ENCODE peak calls at places on chromosomes 11 and 22, in six cellular contexts. Q is ovary, K is OCI-LY7, E is left lung, D is transverse colon, O is breast epithelium. C is an unnamed sample.

GRCh38 chr11:117796456-117797428 is at the start of gene DSCAML1:
- DNase-seq in Q (peak), K (no peak), E (no peak), D (no peak), O (no peak), C (no peak)

GRCh38 chr11:125167954-125168821 is 3.6 kb downstream of the PKNOX2 start:
- DNase-seq in Q (peak), K (no peak), E (no peak), D (no peak), O (no peak), C (peak)

GRCh38 chr22:47034076-47034808 is 271.8 kb downstream of the TBC1D22A start:
- DNase-seq in Q (no peak), K (no peak), E (peak), D (no peak), O (no peak), C (no peak)

GRCh38 chr11:18105086-18105801 is 638 bp downstream of the SAAL1 start:
- DNase-seq in Q (no peak), K (no peak), E (no peak), D (no peak), O (no peak), C (no peak)

GRCh38 chr11:15468471-15468870 is 353.7 kb downstream of the INSC start:
- DNase-seq in Q (no peak), K (no peak), E (no peak), D (no peak), O (no peak), C (no peak)

GRCh38 chr22:48755332-48755949 is 1072.2 kb downstream of the BRD1 start:
- DNase-seq in Q (no peak), K (no peak), E (no peak), D (no peak), O (no peak), C (no peak)

GRCh38 chr11:10728779-10729472 is 22.1 kb upstream of the CTR9 start:
- DNase-seq in Q (no peak), K (no peak), E (no peak), D (no peak), O (no peak), C (no peak)

GRCh38 chr11:10307411-10308207 is 2.7 kb downstream of the ADM start:
- DNase-seq in Q (peak), K (peak), E (peak), D (peak), O (peak), C (peak)

GRCh38 chr11:8293171-8293570 is 29.5 kb upstream of the LMO1 start:
- DNase-seq in Q (no peak), K (no peak), E (no peak), D (no peak), O (no peak), C (no peak)

GRCh38 chr22:26848244-26848920 is 191.0 kb downstream of the MIAT start:
- DNase-seq in Q (no peak), K (no peak), E (no peak), D (no peak), O (no peak), C (peak)

GRCh38 chr11:73380321-73380720 is 4.1 kb downstream of the RELT start:
- DNase-seq in Q (no peak), K (no peak), E (peak), D (no peak), O (no peak), C (no peak)

GRCh38 chr11:130580372-130580771 is 131.9 kb downstream of the ADAMTS15 start:
- DNase-seq in Q (peak), K (no peak), E (no peak), D (no peak), O (peak), C (peak)

GRCh38 chr11:71272161-71272560 is 19.8 kb upstream of the SHANK2 start:
- DNase-seq in Q (no peak), K (no peak), E (no peak), D (no peak), O (no peak), C (no peak)

GRCh38 chr11:123301696-123302400 is 106.8 kb upstream of the CLMP start:
- DNase-seq in Q (peak), K (no peak), E (peak), D (peak), O (no peak), C (peak)

GRCh38 chr11:125123947-125124633 is 12.7 kb upstream of the TMEM218 start:
- DNase-seq in Q (peak), K (peak), E (peak), D (peak), O (no peak), C (peak)

GRCh38 chr11:99687320-99687719 is 666.6 kb downstream of the CNTN5 start:
- DNase-seq in Q (no peak), K (no peak), E (no peak), D (no peak), O (no peak), C (no peak)

GRCh38 chr22:42185915-42186439 is 55.4 kb upstream of the CYP2D6 start:
- DNase-seq in Q (no peak), K (no peak), E (no peak), D (no peak), O (no peak), C (no peak)

GRCh38 chr11:126748097-126748756 is 252.3 kb downstream of the KIRREL3 start:
- DNase-seq in Q (no peak), K (no peak), E (peak), D (no peak), O (no peak), C (no peak)

GRCh38 chr11:35061516-35062440 is 77.2 kb upstream of the CD44 start:
- DNase-seq in Q (no peak), K (no peak), E (no peak), D (no peak), O (no peak), C (no peak)

GRCh38 chr11:64714664-64715063 is 8.3 kb downstream of the NRXN2 start:
- DNase-seq in Q (no peak), K (no peak), E (no peak), D (no peak), O (no peak), C (no peak)

GRCh38 chr22:33971561-33971961 is 51.3 kb upstream of the LARGE1 start:
- DNase-seq in Q (no peak), K (no peak), E (no peak), D (no peak), O (peak), C (peak)

GRCh38 chr11:40149721-40150120 is 1309.7 kb downstream of the LRRC4C start:
- DNase-seq in Q (no peak), K (no peak), E (no peak), D (no peak), O (no peak), C (no peak)

GRCh38 chr11:80096736-80097135 is 655.9 kb upstream of the TENM4 start:
- DNase-seq in Q (no peak), K (no peak), E (no peak), D (no peak), O (no peak), C (no peak)

GRCh38 chr11:48210052-48210451 is 6.6 kb upstream of the OR4B1 start:
- DNase-seq in Q (no peak), K (no peak), E (no peak), D (no peak), O (no peak), C (no peak)

GRCh38 chr11:131710511-131710910 is 340.1 kb downstream of the NTM start:
- DNase-seq in Q (no peak), K (no peak), E (no peak), D (no peak), O (no peak), C (no peak)

GRCh38 chr11:117225553-117226170 is 6.2 kb downstream of the PCSK7 start:
- DNase-seq in Q (no peak), K (no peak), E (no peak), D (peak), O (no peak), C (no peak)

GRCh38 chr11:130907229-130907628 is 9.1 kb downstream of the SNX19 start:
- DNase-seq in Q (no peak), K (no peak), E (no peak), D (no peak), O (no peak), C (no peak)

GRCh38 chr22:24592144-24592845 is 578 bp downstream of the LRRC75B start:
- DNase-seq in Q (peak), K (no peak), E (no peak), D (peak), O (no peak), C (no peak)

GRCh38 chr11:113859665-113860064 is 15.7 kb downstream of the USP28 start:
- DNase-seq in Q (no peak), K (no peak), E (no peak), D (no peak), O (no peak), C (no peak)

GRCh38 chr11:27356624-27357222 is 6.3 kb downstream of the CCDC34 start:
- DNase-seq in Q (no peak), K (no peak), E (no peak), D (no peak), O (no peak), C (no peak)

GRCh38 chr11:27354359-27354965 is 8.6 kb downstream of the CCDC34 start:
- DNase-seq in Q (no peak), K (no peak), E (no peak), D (no peak), O (no peak), C (no peak)

GRCh38 chr11:27358306-27358705 is 4.7 kb downstream of the CCDC34 start:
- DNase-seq in Q (no peak), K (no peak), E (no peak), D (no peak), O (no peak), C (no peak)

GRCh38 chr11:27355575-27356104 is 7.4 kb downstream of the CCDC34 start:
- DNase-seq in Q (no peak), K (no peak), E (no peak), D (no peak), O (no peak), C (no peak)

DNA sequence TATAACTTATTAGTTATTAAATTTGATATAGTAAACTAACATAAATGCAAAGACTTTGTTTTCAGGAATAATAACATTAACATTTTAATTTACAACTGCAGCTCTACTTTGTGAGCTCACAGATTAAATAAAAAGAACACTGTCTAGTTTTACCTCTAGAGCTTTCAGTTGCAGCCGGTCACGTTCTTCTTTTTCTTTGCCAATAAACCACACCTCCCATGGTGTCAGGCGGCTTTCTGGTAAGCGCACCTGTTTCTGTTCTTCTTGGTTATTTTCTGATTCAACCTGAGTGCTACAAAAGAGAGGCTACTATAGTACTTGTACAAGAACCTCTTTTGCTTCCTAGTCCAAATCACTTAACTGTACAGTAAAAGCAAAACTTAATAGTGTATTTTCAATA is 5.8 kb downstream of the CCDC34 start:
- DNase-seq in Q (no peak), K (no peak), E (no peak), D (peak), O (no peak), C (peak)
- H3K27ac ChIP-seq in Q (no peak), K (no peak), E (no peak), D (no peak), O (no peak), C (peak)

DNA sequence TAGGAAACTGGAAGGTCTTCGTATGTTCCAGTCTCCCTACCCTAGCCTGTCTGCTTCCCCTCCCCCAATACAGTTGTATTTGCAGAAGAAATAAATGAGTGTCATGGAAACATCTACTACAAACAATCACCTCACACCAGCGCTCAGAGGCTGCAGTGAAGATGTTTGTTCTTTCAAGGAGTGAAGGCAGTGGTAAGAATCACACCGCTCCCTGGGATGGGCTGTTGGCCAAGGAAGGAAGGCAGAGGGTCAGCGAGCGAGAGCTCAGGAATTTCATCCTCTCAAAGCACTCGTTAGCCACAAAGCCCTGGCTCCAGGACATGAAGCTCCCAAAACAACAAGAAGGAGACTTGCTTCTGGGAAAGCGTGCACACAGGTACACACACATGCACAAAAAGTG is 1.2 kb upstream of the IGSF9B start:
- DNase-seq in Q (peak), K (no peak), E (peak), D (no peak), O (no peak), C (no peak)
- H3K27ac ChIP-seq in Q (no peak), K (no peak), E (peak), D (peak), O (no peak), C (no peak)

GRCh38 chr11:65944191-65944590 is 1.1 kb upstream of the TSGA10IP start:
- DNase-seq in Q (no peak), K (no peak), E (no peak), D (no peak), O (no peak), C (no peak)

GRCh38 chr11:65945430-65945911 is at the start of gene TSGA10IP:
- DNase-seq in Q (no peak), K (no peak), E (no peak), D (no peak), O (no peak), C (no peak)

GRCh38 chr11:65941720-65942310 is 3.5 kb upstream of the TSGA10IP start:
- DNase-seq in Q (no peak), K (no peak), E (no peak), D (no peak), O (no peak), C (no peak)

GRCh38 chr11:65944767-65945166 is 513 bp upstream of the TSGA10IP start:
- DNase-seq in Q (no peak), K (no peak), E (no peak), D (no peak), O (no peak), C (no peak)

DNA sequence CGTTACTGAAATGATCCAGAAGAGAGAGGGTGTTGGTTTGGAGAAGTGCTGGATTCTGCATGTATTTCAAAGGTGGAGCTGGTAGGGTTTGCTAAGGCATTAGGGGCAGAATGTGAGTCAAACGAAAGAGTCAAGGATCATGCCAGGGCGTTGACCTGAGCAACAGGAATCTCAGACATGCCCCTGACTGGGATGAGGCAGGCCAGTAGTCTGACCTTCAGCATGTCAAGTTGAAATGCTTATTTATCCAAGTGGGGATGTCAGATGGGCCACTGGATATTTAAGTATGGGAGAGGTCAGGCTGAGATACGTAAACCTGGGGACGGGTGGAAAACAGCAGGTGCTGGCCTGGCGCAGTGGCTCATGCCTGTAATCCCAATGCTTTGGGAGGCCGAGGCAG is 2.7 kb upstream of the TSGA10IP start:
- DNase-seq in Q (no peak), K (no peak), E (no peak), D (no peak), O (no peak), C (no peak)
- H3K27ac ChIP-seq in Q (no peak), K (no peak), E (no peak), D (no peak), O (no peak), C (no peak)

DNA sequence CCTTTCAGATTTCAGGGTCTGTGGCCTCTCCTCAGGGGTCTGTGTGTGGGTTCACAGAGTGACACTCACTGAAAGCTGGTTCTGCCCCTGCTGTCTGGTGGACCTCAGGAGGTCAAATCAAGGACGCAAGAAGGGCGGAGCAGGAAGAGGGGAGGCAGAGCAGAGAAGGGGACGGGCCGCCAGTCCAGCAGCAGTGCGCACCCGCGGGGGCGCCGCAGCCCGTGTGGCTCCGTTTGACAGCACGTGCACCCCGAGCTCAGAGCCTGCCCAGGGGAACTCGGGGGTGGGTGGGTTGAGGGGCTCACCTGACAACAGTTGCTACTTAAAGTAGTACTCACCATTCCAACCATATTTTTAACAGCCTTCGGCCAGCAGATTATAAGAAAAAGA is 71.4 kb upstream of the PITPNB start:
- DNase-seq in Q (peak), K (no peak), E (peak), D (no peak), O (no peak), C (no peak)
- H3K27ac ChIP-seq in Q (no peak), K (peak), E (no peak), D (no peak), O (no peak), C (no peak)

DNA sequence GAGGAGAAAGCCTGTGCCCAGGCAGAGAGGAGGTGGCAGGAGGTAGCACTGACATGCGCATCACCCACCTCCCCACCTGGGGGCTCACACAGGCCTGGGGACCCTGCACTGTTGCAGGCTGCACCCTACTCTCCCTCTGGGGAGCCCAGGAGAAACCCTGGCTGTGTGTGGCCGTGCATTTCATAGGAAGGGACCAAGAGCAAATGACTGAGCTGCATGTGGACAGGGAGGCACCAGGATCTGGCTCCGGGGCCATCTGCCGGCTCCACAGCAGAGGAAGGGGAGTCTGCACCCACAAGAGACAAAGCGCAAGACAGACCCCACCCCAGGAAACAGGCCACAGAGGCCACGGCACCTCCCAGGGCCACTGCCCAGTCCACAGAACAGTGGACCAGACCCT is 22.7 kb downstream of the BID start:
- DNase-seq in Q (no peak), K (no peak), E (no peak), D (no peak), O (no peak), C (no peak)
- H3K27ac ChIP-seq in Q (no peak), K (no peak), E (no peak), D (no peak), O (no peak), C (no peak)

DNA sequence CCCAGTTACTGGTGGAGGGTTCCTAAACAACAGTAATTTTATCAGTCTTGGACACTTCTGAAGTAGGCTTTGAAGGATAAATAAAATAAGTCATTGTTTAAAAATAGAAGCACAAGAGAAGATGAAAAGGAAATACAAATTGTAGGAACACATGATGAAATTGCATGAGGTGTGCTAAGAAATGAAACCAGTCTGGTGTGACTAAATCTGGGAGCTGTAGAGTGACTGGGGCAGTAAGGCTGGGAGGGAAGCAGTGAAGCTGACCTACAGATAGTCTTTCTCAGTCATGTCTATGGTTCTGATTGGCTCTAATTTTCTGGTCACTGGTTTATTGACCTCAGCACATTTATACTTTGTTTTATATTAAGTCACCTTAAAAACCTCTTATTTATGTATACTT is 139.1 kb downstream of the SLC17A6 start:
- DNase-seq in Q (no peak), K (no peak), E (no peak), D (no peak), O (no peak), C (no peak)
- H3K27ac ChIP-seq in Q (no peak), K (no peak), E (no peak), D (no peak), O (no peak), C (no peak)

GRCh38 chr22:35480627-35481565 is 59.7 kb upstream of the RASD2 start:
- DNase-seq in Q (no peak), K (no peak), E (no peak), D (peak), O (peak), C (no peak)
- H3K27ac ChIP-seq in Q (no peak), K (no peak), E (no peak), D (peak), O (peak), C (no peak)

GRCh38 chr11:1007279-1007678 is 29.2 kb downstream of the MUC6 start:
- DNase-seq in Q (no peak), K (no peak), E (no peak), D (no peak), O (no peak), C (no peak)
- H3K27ac ChIP-seq in Q (no peak), K (no peak), E (no peak), D (no peak), O (no peak), C (no peak)

GRCh38 chr11:119697445-119697844 is 31.6 kb downstream of the NECTIN1 start:
- DNase-seq in Q (no peak), K (no peak), E (no peak), D (no peak), O (no peak), C (no peak)

GRCh38 chr11:119700030-119700429 is 29.0 kb downstream of the NECTIN1 start:
- DNase-seq in Q (no peak), K (no peak), E (no peak), D (no peak), O (no peak), C (no peak)

GRCh38 chr11:119700536-119701346 is 28.3 kb downstream of the NECTIN1 start:
- DNase-seq in Q (no peak), K (no peak), E (peak), D (no peak), O (no peak), C (no peak)

GRCh38 chr11:119697882-119698281 is 31.1 kb downstream of the NECTIN1 start:
- DNase-seq in Q (no peak), K (no peak), E (no peak), D (no peak), O (no peak), C (no peak)

GRCh38 chr11:119699227-119699626 is 29.8 kb downstream of the NECTIN1 start:
- DNase-seq in Q (no peak), K (no peak), E (peak), D (peak), O (peak), C (no peak)
- H3K27ac ChIP-seq in Q (no peak), K (no peak), E (no peak), D (peak), O (peak), C (no peak)

GRCh38 chr22:37618072-37618656 is 9.5 kb downstream of the GGA1 start:
- DNase-seq in Q (no peak), K (peak), E (no peak), D (no peak), O (no peak), C (no peak)
- H3K27ac ChIP-seq in Q (no peak), K (peak), E (no peak), D (no peak), O (no peak), C (no peak)